ENCODE peak calls at places on chromosomes 3 and 15, in four cellular contexts. W is stromal cell of bone marrow, H is SJSA1, J is skeletal muscle cell. D is an unnamed sample.

GRCh38 chr3:108283006-108283405 is 13.3 kb upstream of the HHLA2 start:
- DNase-seq in W (no peak), H (no peak), J (no peak), D (no peak)

GRCh38 chr15:35956066-35956465 is 410.1 kb upstream of the DPH6 start:
- DNase-seq in W (no peak), H (no peak), J (no peak), D (no peak)

GRCh38 chr3:173275740-173276139 is 121.8 kb upstream of the NLGN1 start:
- DNase-seq in W (no peak), H (no peak), J (no peak), D (no peak)

GRCh38 chr15:99604865-99605264 is 39.1 kb downstream of the MEF2A start:
- DNase-seq in W (no peak), H (no peak), J (no peak), D (peak)

GRCh38 chr15:101198820-101199219 is 53.0 kb downstream of the CHSY1 start:
- DNase-seq in W (no peak), H (no peak), J (no peak), D (no peak)

GRCh38 chr3:94172695-94173310 is 109.9 kb downstream of the NSUN3 start:
- DNase-seq in W (no peak), H (no peak), J (no peak), D (no peak)

GRCh38 chr15:44720460-44721185 is 9.3 kb downstream of the B2M start:
- DNase-seq in W (no peak), H (no peak), J (no peak), D (no peak)

GRCh38 chr3:156641261-156641975 is 33.0 kb upstream of the TIPARP start:
- DNase-seq in W (no peak), H (no peak), J (no peak), D (no peak)

GRCh38 chr3:8937064-8938020 is 25.9 kb downstream of the RAD18 start:
- DNase-seq in W (peak), H (no peak), J (peak), D (no peak)